ENCODE peak calls at places on chromosome 1, in eight cellular contexts. B is left colon; U is left ventricle myocardium inferior; Z is effector CD4-positive, alpha-beta T cell; H is ELF-1; Q is HL-60; X is NB4; T is T follicular helper cell. D is an unnamed sample.

GRCh38 chr1:159826436-159827101 is at the start of gene SLAMF8:
- DNase-seq in B (peak), U (peak), Z (peak), H (no peak), Q (peak), X (peak), T (no peak), D (no peak)

GRCh38 chr1:186404454-186405051 is 28.9 kb downstream of the ODR4 start:
- DNase-seq in B (no peak), U (no peak), Z (no peak), H (no peak), Q (peak), X (peak), T (no peak), D (no peak)

GRCh38 chr1:245859510-245860114 is 647.5 kb downstream of the SMYD3 start:
- DNase-seq in B (no peak), U (no peak), Z (no peak), H (no peak), Q (no peak), X (no peak), T (no peak), D (no peak)

GRCh38 chr1:46479744-46480350 is 9.8 kb upstream of the DMBX1 start:
- DNase-seq in B (no peak), U (no peak), Z (no peak), H (peak), Q (no peak), X (no peak), T (no peak), D (no peak)

GRCh38 chr1:94416901-94417701 is 1.1 kb upstream of the ABCD3 start:
- DNase-seq in B (no peak), U (no peak), Z (no peak), H (no peak), Q (no peak), X (peak), T (no peak), D (no peak)

GRCh38 chr1:228092342-228093049 is 10.0 kb downstream of the ARF1 start:
- DNase-seq in B (no peak), U (no peak), Z (no peak), H (no peak), Q (no peak), X (no peak), T (no peak), D (no peak)

GRCh38 chr1:87197156-87197555 is 131.5 kb upstream of the LMO4 start:
- DNase-seq in B (no peak), U (no peak), Z (no peak), H (no peak), Q (no peak), X (no peak), T (no peak), D (no peak)

GRCh38 chr1:202029171-202029665 is 18.8 kb downstream of the ELF3 start:
- DNase-seq in B (no peak), U (no peak), Z (no peak), H (no peak), Q (no peak), X (no peak), T (no peak), D (no peak)

GRCh38 chr1:62038594-62039284 is 155.9 kb upstream of the L1TD1 start:
- DNase-seq in B (no peak), U (no peak), Z (no peak), H (no peak), Q (no peak), X (no peak), T (no peak), D (no peak)

GRCh38 chr1:88973520-88974137 is 18.8 kb downstream of the KYAT3 start:
- DNase-seq in B (no peak), U (no peak), Z (no peak), H (no peak), Q (peak), X (peak), T (no peak), D (no peak)

GRCh38 chr1:31675161-31675560 is 28.7 kb downstream of the COL16A1 start:
- DNase-seq in B (no peak), U (no peak), Z (no peak), H (no peak), Q (no peak), X (no peak), T (no peak), D (no peak)

GRCh38 chr1:41810446-41810845 is 108.3 kb downstream of the HIVEP3 start:
- DNase-seq in B (no peak), U (no peak), Z (no peak), H (peak), Q (peak), X (peak), T (no peak), D (no peak)

D was measured in thoracic aorta.